ENCODE peak calls at places on chromosomes 7 and 10, in five cellular contexts. Z is HepG2, P is H1, J is K562, C is GM12878. Y is an unnamed sample.

GRCh38 chr7:152341039-152341913 is 94.5 kb downstream of the KMT2C start:
- DNase-seq in Z (peak), P (no peak), J (no peak), C (peak), Y (peak)

GRCh38 chr7:157690058-157690832 is 353.4 kb downstream of the DNAJB6 start:
- DNase-seq in Z (no peak), P (no peak), J (no peak), C (no peak), Y (no peak)

GRCh38 chr10:128776617-128777016 is 650.4 kb upstream of the MKI67 start:
- DNase-seq in Z (no peak), P (no peak), J (no peak), C (no peak), Y (no peak)

GRCh38 chr7:138698281-138698680 is 2.9 kb downstream of the SVOPL start:
- DNase-seq in Z (no peak), P (no peak), J (no peak), C (no peak), Y (no peak)

GRCh38 chr7:139901411-139901810 is 72.3 kb downstream of the TBXAS1 start:
- DNase-seq in Z (no peak), P (no peak), J (no peak), C (no peak), Y (no peak)

GRCh38 chr7:156640257-156640948 is at the start of gene RNF32:
- DNase-seq in Z (no peak), P (peak), J (peak), C (peak), Y (peak)

GRCh38 chr7:27840314-27840713 is 100.4 kb downstream of the TAX1BP1 start:
- DNase-seq in Z (no peak), P (no peak), J (no peak), C (no peak), Y (no peak)

GRCh38 chr7:100914879-100915442 is 19.3 kb upstream of the ACHE start:
- DNase-seq in Z (no peak), P (no peak), J (no peak), C (no peak), Y (no peak)

GRCh38 chr7:101985646-101986199 is 168.3 kb downstream of the CUX1 start:
- DNase-seq in Z (no peak), P (no peak), J (no peak), C (no peak), Y (no peak)

GRCh38 chr7:30159698-30160143 is 24.9 kb downstream of the MTURN start:
- DNase-seq in Z (peak), P (no peak), J (no peak), C (no peak), Y (no peak)

GRCh38 chr10:86645111-86645445 is 9.3 kb upstream of the OPN4 start:
- DNase-seq in Z (no peak), P (no peak), J (no peak), C (no peak), Y (no peak)

GRCh38 chr7:50703654-50704053 is 79.0 kb downstream of the GRB10 start:
- DNase-seq in Z (no peak), P (no peak), J (no peak), C (no peak), Y (no peak)

GRCh38 chr7:41107938-41108448 is 594.9 kb downstream of the INHBA start:
- DNase-seq in Z (peak), P (no peak), J (no peak), C (peak), Y (no peak)
- TF ChIP-seq YY1 in Z (no peak), P (no peak), J (no peak), C (no peak), Y (no peak)

GRCh38 chr10:114243661-114244060 is 4.6 kb downstream of the VWA2 start:
- DNase-seq in Z (no peak), P (no peak), J (no peak), C (no peak), Y (no peak)

GRCh38 chr10:114239994-114240345 is 916 bp downstream of the VWA2 start:
- DNase-seq in Z (no peak), P (no peak), J (no peak), C (no peak), Y (no peak)

GRCh38 chr10:114244126-114244525 is 5.1 kb downstream of the VWA2 start:
- DNase-seq in Z (no peak), P (no peak), J (no peak), C (no peak), Y (no peak)

GRCh38 chr10:114242235-114242634 is 3.2 kb downstream of the VWA2 start:
- DNase-seq in Z (no peak), P (no peak), J (no peak), C (no peak), Y (no peak)

GRCh38 chr10:114239117-114239993 is at the start of gene VWA2:
- DNase-seq in Z (no peak), P (no peak), J (no peak), C (no peak), Y (no peak)
- TF ChIP-seq SRF in Z (no peak), P (no peak), J (no peak), C (no peak), Y (no peak)

GRCh38 chr10:52170776-52171175 is 143.3 kb upstream of the DKK1 start:
- DNase-seq in Z (no peak), P (no peak), J (no peak), C (no peak), Y (no peak)

DNA sequence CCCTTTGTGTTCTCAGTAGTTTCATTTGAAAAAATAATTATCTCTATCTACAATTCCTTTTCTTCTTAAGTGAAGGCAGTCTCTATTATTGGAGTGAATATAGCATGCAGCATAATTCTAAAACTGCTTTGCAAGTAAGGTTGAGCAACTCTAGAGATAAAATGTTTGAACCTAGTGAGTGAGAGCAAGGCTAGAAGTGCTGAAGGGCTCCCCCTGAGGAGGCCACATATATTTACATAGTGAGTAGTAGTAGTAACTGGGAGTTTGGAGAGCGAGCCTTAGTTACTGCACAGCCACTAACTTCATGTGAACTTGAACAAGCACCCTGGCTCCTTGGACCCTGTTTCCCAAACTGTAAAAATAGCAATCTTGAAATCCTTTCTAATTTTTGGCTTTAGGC is 141.5 kb upstream of the DKK1 start:
- DNase-seq in Z (no peak), P (no peak), J (no peak), C (no peak), Y (no peak)
- TF ChIP-seq YY1 in Z (no peak), P (no peak), J (no peak), C (no peak), Y (no peak)

DNA sequence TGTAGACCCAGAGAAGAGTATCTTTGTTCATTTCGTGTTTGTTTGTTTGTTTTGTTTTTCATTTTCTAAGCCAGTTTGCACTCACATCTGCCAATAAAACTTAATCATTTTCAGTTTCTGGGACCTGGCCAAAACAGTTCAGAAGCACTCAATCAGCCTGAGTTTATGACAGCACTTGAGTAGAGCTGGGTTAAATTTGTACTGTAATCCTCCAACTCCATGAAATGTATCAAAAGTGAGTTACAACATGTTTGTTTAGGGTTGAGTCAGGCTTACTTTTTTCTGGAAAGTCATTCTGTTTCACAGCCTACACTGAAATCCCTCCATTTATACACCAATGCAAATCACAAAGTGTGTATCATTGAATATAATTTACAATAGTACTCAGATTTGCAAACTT is 91.9 kb downstream of the ZWINT start:
- DNase-seq in Z (no peak), P (no peak), J (no peak), C (no peak), Y (no peak)
- TF ChIP-seq SRF in Z (no peak), P (no peak), J (no peak), C (no peak), Y (no peak)

GRCh38 chr7:108448777-108449576 is 7.3 kb downstream of the NRCAM start:
- DNase-seq in Z (no peak), P (no peak), J (no peak), C (no peak), Y (no peak)
- TF ChIP-seq YY1 in Z (no peak), P (no peak), J (no peak), C (no peak), Y (no peak)

DNA sequence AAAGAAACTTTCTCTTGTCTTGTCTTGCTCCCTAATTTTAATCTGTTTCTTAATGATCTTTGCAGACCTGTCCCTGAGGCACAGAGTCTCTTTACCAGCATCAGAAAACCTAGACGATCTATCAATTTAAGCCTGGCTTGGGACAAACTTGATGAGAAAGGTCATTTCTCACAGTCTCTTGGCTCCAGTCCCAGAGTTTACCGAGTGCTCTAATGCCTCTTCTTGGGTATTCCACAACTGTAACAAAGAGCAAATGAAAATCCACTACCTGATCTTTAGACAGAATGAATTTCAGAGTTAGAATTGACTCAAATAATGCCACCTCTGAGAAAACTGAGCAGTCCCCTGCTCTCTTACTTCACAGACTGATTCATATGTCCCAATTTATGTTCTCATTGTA is 106.4 kb upstream of the DNAJB12 start:
- DNase-seq in Z (no peak), P (no peak), J (no peak), C (no peak), Y (no peak)
- TF ChIP-seq SRF in Z (no peak), P (no peak), J (no peak), C (no peak), Y (no peak)

DNA sequence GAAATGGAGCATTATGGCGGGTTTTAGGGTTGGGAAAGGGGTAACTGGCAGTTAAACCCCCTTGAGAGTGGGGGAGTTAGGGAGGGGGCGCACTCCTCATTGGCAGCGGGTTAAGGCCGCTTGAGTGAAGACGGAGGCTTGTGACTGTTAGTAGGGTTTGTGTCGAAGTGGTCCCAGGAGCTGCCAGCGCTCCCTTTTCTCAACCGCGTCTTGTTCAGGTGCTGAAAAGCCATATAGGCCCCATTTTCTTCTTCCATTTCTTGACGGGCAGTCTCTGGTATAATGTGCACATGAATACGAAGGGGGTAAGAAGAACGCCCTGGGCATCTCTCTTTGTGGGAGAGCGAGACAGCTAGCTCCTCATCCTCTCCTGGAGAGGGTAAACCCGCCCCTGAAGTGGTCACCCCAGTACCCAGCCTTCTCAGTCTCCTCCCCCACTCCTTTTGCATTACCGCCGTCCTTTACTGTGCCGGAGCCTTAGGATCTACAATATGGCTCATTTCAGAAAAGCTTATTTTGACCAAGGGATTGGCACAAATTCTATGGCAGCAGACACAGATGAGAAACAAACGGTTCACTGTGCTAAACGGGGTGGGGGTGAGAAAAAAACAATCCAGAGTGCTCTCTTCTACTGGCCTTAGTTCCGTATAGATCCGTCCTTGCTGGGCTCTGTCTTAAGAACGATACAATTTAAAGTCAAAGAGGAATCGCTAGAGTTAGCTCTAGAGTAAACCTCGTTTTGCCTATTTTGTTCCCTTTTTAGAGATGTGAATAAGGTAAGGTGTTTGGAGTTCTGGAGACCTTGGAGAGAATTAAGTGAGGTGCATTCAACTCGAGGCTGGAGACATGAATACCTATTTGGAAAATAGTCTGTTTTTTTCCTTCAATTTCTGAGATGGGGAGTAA is 973 bp downstream of the KMT2E start:
- DNase-seq in Z (peak), P (no peak), J (peak), C (no peak), Y (no peak)
- TF ChIP-seq YY1 in Z (no peak), P (peak), J (no peak), C (no peak), Y (peak)

Y was measured in HCT116.